ENCODE peak calls at places on chromosomes 1 and 21, in eight cellular contexts. K is mucosa of descending colon, R is AG10803, H is HCT116, A is dorsolateral prefrontal cortex, Y is left ventricle myocardium inferior, Z is thoracic aorta, I is tibial artery. P is an unnamed sample.

GRCh38 chr1:117633423-117633822 is 27.6 kb downstream of the TENT5C start:
- DNase-seq in R (no peak), I (no peak), Z (no peak), K (no peak), Y (no peak), H (no peak), A (no peak), P (no peak)

GRCh38 chr21:31370893-31371652 is 27.0 kb upstream of the TIAM1 start:
- DNase-seq in A (no peak), I (peak; percentile 33), Y (peak; percentile 36), Z (no peak), K (no peak), R (peak; percentile 2), H (no peak), P (no peak)

GRCh38 chr1:77170687-77171086 is 48.5 kb downstream of the PIGK start:
- DNase-seq in A (no peak), K (no peak), I (no peak), Z (no peak), R (peak; percentile 67), H (no peak), Y (no peak), P (no peak)

GRCh38 chr1:55609630-55610029 is 394.5 kb upstream of the USP24 start:
- DNase-seq in Z (no peak), A (no peak), I (no peak), Y (no peak), H (no peak), R (no peak), K (no peak), P (no peak)

GRCh38 chr1:217088521-217089221 is 365.4 kb upstream of the ESRRG start:
- DNase-seq in A (no peak), I (no peak), Z (no peak), R (peak; percentile 2), H (no peak), Y (no peak), K (no peak), P (no peak)

GRCh38 chr1:232634086-232634485 is 4.2 kb upstream of the SIPA1L2 start:
- DNase-seq in R (no peak), Z (no peak), I (peak; percentile 41), K (peak; percentile 78), Y (peak; percentile 19), A (no peak), H (no peak), P (no peak)

GRCh38 chr21:28333455-28334108 is 659.1 kb downstream of the LTN1 start:
- DNase-seq in Z (no peak), H (no peak), I (no peak), K (no peak), Y (no peak), A (no peak), R (peak; percentile 86), P (no peak)

GRCh38 chr1:244256086-244256485 is 195.6 kb downstream of the ADSS2 start:
- DNase-seq in I (no peak), R (no peak), A (no peak), H (no peak), Z (no peak), Y (no peak), K (no peak), P (no peak)

GRCh38 chr1:59290173-59290954 is 6.5 kb upstream of the FGGY start:
- DNase-seq in K (peak; percentile 50), H (peak; percentile 88), Y (no peak), R (no peak), Z (no peak), I (peak; percentile 22), A (no peak), P (peak; percentile 57)

GRCh38 chr1:119686661-119687060 is 25.1 kb upstream of the PHGDH start:
- DNase-seq in R (no peak), Z (no peak), K (no peak), Y (no peak), I (no peak), H (no peak), A (no peak), P (peak; percentile 92)

GRCh38 chr21:46594276-46594675 is 10.6 kb downstream of the S100B start:
- DNase-seq in A (no peak), H (no peak), K (no peak), Y (no peak), Z (no peak), I (no peak), R (no peak), P (no peak)

GRCh38 chr1:44261963-44262362 is 48.7 kb downstream of the DMAP1 start:
- DNase-seq in K (no peak), A (no peak), Z (no peak), I (no peak), Y (no peak), H (no peak), R (no peak), P (no peak)

GRCh38 chr1:47644216-47644581 is 206.4 kb downstream of the FOXD2 start:
- DNase-seq in R (peak; percentile 28), A (no peak), I (no peak), K (no peak), Y (no peak), H (no peak), Z (no peak), P (no peak)

GRCh38 chr1:57586842-57587241 is 163.0 kb upstream of the DAB1 start:
- DNase-seq in K (no peak), Z (no peak), R (no peak), H (no peak), Y (no peak), I (no peak), A (no peak), P (no peak)

DNA sequence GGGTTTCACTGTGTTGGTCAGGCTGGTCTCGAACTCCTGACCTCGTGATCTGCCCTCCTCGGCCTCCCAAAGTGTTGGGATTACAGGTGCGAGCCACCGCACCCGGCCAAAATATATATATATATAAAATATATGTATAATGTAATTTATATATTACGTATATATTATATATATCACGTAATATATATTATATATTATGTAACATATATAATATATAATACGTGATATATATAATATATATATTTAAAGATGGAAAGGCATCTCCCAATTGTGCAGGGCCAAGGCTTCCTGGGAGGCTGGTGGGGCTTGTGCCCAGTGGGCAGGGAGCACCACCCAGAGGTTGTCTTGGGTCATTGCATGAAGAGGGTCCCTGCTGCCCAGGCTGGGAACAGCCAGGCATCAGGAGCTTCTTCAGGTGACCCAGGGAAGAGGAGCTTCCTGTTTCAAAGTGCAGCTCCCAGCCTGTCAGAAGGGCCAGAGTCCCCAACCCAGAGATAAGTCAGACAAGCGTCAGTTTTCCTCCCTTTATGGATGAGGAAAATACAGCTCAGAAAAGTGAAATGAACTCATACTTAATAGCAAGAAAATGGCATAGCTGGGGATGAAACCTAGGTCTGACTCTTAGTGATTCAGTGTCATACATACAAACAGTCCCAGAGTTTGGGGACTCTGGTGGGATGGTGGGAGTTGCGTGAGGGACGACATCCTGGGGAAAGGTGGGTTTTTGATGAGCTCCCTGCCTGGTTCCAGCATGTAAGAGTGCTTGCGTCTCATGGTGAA is 12.0 kb downstream of the UBE2Q1 start:
- DNase-seq in K (no peak), Y (peak; percentile 37), I (peak; percentile 34), Z (no peak), A (peak; percentile 60), R (peak; percentile 49), H (peak; percentile 63), P (peak; percentile 26)
- TF ChIP-seq CTCF in K (no peak), Y (peak; percentile 84), I (peak; percentile 61), Z (peak; percentile 53), A (peak; percentile 65), R (peak; percentile 79), H (peak; percentile 92), P (peak; percentile 76)

GRCh38 chr1:4045397-4046010 is 145.4 kb upstream of the C1orf174 start:
- DNase-seq in K (no peak), A (no peak), I (no peak), R (no peak), Y (no peak), Z (no peak), H (no peak), P (no peak)

GRCh38 chr1:4048921-4049320 is 148.8 kb upstream of the C1orf174 start:
- DNase-seq in K (no peak), Y (no peak), Z (no peak), A (no peak), H (no peak), I (no peak), R (no peak), P (no peak)

GRCh38 chr1:4048076-4048475 is 148.0 kb upstream of the C1orf174 start:
- DNase-seq in R (no peak), H (no peak), K (peak; percentile 25), I (no peak), Z (no peak), Y (no peak), A (peak; percentile 16), P (no peak)

GRCh38 chr1:4046836-4047461 is 146.9 kb upstream of the C1orf174 start:
- DNase-seq in R (no peak), Z (no peak), K (no peak), H (no peak), I (no peak), Y (no peak), A (no peak), P (no peak)

DNA sequence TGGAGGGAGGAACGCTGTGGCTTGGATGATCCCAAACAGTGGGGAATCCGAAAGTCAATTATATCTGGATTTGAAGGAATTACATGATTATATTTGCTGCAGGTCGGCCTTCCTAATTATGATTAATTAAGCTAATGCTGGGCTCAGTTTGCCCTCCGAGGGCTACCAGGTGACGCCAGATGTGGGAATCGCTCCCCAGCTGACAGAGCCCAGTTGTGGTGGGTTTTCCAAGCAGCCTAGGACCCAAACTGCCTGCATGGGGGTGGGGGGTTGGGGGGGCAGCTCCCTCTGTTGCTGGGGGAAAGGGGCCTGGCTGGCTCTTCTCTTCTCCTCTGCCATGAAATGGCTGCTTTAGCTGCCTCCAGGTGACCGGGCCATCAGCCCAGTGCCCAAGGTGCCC is 147.6 kb upstream of the C1orf174 start:
- DNase-seq in R (no peak), Z (no peak), I (no peak), K (no peak), A (no peak), H (no peak), Y (no peak), P (no peak)
- H3K4me3 ChIP-seq in R (no peak overlapping the region), Z (no peak overlapping the region), I (no peak overlapping the region), K (no peak overlapping the region), A (no peak overlapping the region), H (no peak overlapping the region), Y (no peak overlapping the region), P (no peak overlapping the region)

GRCh38 chr1:168064216-168064615 is 72.5 kb downstream of the GPR161 start:
- DNase-seq in A (no peak), H (no peak), I (no peak), Z (no peak), R (no peak), K (no peak), Y (no peak), P (no peak)
- TF ChIP-seq CTCF in A (no peak), H (no peak), I (no peak), Z (no peak), R (no peak), K (no peak), Y (no peak), P (no peak)

DNA sequence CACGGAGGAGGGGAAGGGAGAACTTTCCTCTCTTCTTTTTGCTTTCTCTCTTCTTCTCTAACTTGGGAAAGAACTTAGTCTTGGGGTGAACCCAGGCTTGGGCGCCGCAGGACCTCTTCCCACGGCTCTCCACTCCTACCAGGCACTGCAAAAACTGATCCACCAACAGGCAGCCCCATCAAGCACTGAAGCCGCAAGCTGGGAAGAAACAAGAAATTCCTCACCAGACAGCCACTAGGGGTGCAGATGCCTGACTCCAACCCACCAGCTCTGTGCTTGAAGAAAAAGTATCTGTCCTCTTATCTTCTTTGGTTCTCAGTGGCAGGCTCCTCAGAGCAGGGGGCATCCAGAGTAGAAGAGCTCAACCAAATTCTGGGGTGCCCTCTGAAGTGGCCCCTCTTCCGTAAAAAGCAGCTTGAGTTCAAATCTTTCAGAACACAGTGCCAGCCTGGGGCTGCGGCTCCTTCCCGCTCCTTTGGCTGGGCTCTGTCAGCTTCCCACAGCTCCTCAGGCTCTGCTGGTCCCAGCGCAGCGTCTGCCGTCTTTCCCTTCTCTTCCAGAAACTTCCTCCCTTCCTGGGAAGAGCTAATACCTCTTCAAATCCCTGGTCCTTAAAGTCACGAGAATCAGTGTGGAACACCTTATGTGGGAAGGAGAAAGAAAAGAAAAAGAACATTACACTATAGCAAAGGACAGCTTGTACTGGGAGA is 2.4 kb downstream of the SLC41A1 start:
- DNase-seq in I (no peak), H (no peak), A (peak; percentile 36), K (no peak), Z (no peak), Y (no peak), R (no peak), P (no peak)
- H3K4me3 ChIP-seq in I (no peak overlapping the region), H (no peak overlapping the region), A (peak overlapping the region; percentile 73), K (no peak overlapping the region), Z (peak overlapping the region; percentile 90), Y (peak overlapping the region; percentile 94), R (no peak overlapping the region), P (no peak overlapping the region)

P was measured in LNCaP clone FGC.